ENCODE peak calls at places on chromosomes 7 and 10, in seven cellular contexts. One of them, this sample, is unnamed.

GRCh38 chr10:13628661-13629060 is 41.9 kb downstream of the PRPF18 start:
- DNase-seq in Karpas-422: no peak
- DNase-seq in caudate nucleus: no peak
- DNase-seq in bronchial epithelial cell: no peak
- DNase-seq in GM04504: no peak
- DNase-seq in stimulated activated CD4-positive, alpha-beta T cell treated with anti-CD3 and anti-CD28 coated beads, Interleukin-12 subunit alpha, Interleukin-12 subunit beta, amount 100 ng/mL, for 4 hours: no peak
- DNase-seq in IMR-90: no peak
- DNase-seq in this sample: no peak

GRCh38 chr10:85542936-85543730 is 823.5 kb downstream of the GRID1 start:
- DNase-seq in bronchial epithelial cell: peak
- DNase-seq in Karpas-422: no peak
- DNase-seq in stimulated activated CD4-positive, alpha-beta T cell treated with anti-CD3 and anti-CD28 coated beads, Interleukin-12 subunit alpha, Interleukin-12 subunit beta, amount 100 ng/mL, for 4 hours: no peak
- DNase-seq in IMR-90: no peak
- DNase-seq in GM04504: no peak
- DNase-seq in caudate nucleus: no peak
- DNase-seq in this sample: no peak

GRCh38 chr10:77641788-77642397 is 4.3 kb upstream of the KCNMA1 start:
- DNase-seq in caudate nucleus: peak
- DNase-seq in GM04504: peak
- DNase-seq in IMR-90: peak
- DNase-seq in Karpas-422: peak
- DNase-seq in bronchial epithelial cell: peak
- DNase-seq in stimulated activated CD4-positive, alpha-beta T cell treated with anti-CD3 and anti-CD28 coated beads, Interleukin-12 subunit alpha, Interleukin-12 subunit beta, amount 100 ng/mL, for 4 hours: peak
- DNase-seq in this sample: peak

GRCh38 chr10:132677905-132678298 is 108.0 kb downstream of the NKX6-2 start:
- DNase-seq in stimulated activated CD4-positive, alpha-beta T cell treated with anti-CD3 and anti-CD28 coated beads, Interleukin-12 subunit alpha, Interleukin-12 subunit beta, amount 100 ng/mL, for 4 hours: no peak
- DNase-seq in IMR-90: no peak
- DNase-seq in GM04504: no peak
- DNase-seq in caudate nucleus: no peak
- DNase-seq in bronchial epithelial cell: no peak
- DNase-seq in Karpas-422: no peak
- DNase-seq in this sample: no peak

GRCh38 chr10:71729023-71729649 is 9.6 kb upstream of the C10orf105 start:
- DNase-seq in stimulated activated CD4-positive, alpha-beta T cell treated with anti-CD3 and anti-CD28 coated beads, Interleukin-12 subunit alpha, Interleukin-12 subunit beta, amount 100 ng/mL, for 4 hours: no peak
- DNase-seq in bronchial epithelial cell: peak
- DNase-seq in IMR-90: no peak
- DNase-seq in Karpas-422: peak
- DNase-seq in caudate nucleus: no peak
- DNase-seq in GM04504: no peak
- DNase-seq in this sample: no peak

GRCh38 chr7:19552576-19552975 is 156.3 kb downstream of the POLR1F start:
- DNase-seq in IMR-90: no peak
- DNase-seq in bronchial epithelial cell: no peak
- DNase-seq in caudate nucleus: no peak
- DNase-seq in GM04504: no peak
- DNase-seq in Karpas-422: no peak
- DNase-seq in stimulated activated CD4-positive, alpha-beta T cell treated with anti-CD3 and anti-CD28 coated beads, Interleukin-12 subunit alpha, Interleukin-12 subunit beta, amount 100 ng/mL, for 4 hours: no peak
- DNase-seq in this sample: no peak

GRCh38 chr10:99537381-99538286 is 4.9 kb downstream of the NKX2-3 start:
- DNase-seq in IMR-90: no peak
- DNase-seq in stimulated activated CD4-positive, alpha-beta T cell treated with anti-CD3 and anti-CD28 coated beads, Interleukin-12 subunit alpha, Interleukin-12 subunit beta, amount 100 ng/mL, for 4 hours: no peak
- DNase-seq in bronchial epithelial cell: no peak
- DNase-seq in Karpas-422: no peak
- DNase-seq in caudate nucleus: no peak
- DNase-seq in GM04504: no peak
- DNase-seq in this sample: no peak

GRCh38 chr10:119296703-119297102 is 89.3 kb downstream of the GRK5 start:
- DNase-seq in GM04504: no peak
- DNase-seq in bronchial epithelial cell: no peak
- DNase-seq in caudate nucleus: no peak
- DNase-seq in IMR-90: peak
- DNase-seq in Karpas-422: no peak
- DNase-seq in stimulated activated CD4-positive, alpha-beta T cell treated with anti-CD3 and anti-CD28 coated beads, Interleukin-12 subunit alpha, Interleukin-12 subunit beta, amount 100 ng/mL, for 4 hours: no peak
- DNase-seq in this sample: no peak

GRCh38 chr7:89500082-89500481 is 654.2 kb upstream of the STEAP1 start:
- DNase-seq in Karpas-422: no peak
- DNase-seq in stimulated activated CD4-positive, alpha-beta T cell treated with anti-CD3 and anti-CD28 coated beads, Interleukin-12 subunit alpha, Interleukin-12 subunit beta, amount 100 ng/mL, for 4 hours: no peak
- DNase-seq in caudate nucleus: no peak
- DNase-seq in GM04504: no peak
- DNase-seq in IMR-90: no peak
- DNase-seq in bronchial epithelial cell: no peak
- DNase-seq in this sample: no peak

GRCh38 chr10:101897633-101898032 is 54.0 kb upstream of the KCNIP2 start:
- DNase-seq in GM04504: no peak
- DNase-seq in caudate nucleus: no peak
- DNase-seq in bronchial epithelial cell: peak
- DNase-seq in IMR-90: peak
- DNase-seq in stimulated activated CD4-positive, alpha-beta T cell treated with anti-CD3 and anti-CD28 coated beads, Interleukin-12 subunit alpha, Interleukin-12 subunit beta, amount 100 ng/mL, for 4 hours: no peak
- DNase-seq in Karpas-422: no peak
- DNase-seq in this sample: peak

GRCh38 chr10:71831646-71832552 is 19.2 kb downstream of the PSAP start:
- DNase-seq in Karpas-422: no peak
- DNase-seq in bronchial epithelial cell: peak
- DNase-seq in caudate nucleus: peak
- DNase-seq in stimulated activated CD4-positive, alpha-beta T cell treated with anti-CD3 and anti-CD28 coated beads, Interleukin-12 subunit alpha, Interleukin-12 subunit beta, amount 100 ng/mL, for 4 hours: no peak
- DNase-seq in GM04504: no peak
- DNase-seq in IMR-90: peak
- DNase-seq in this sample: peak

GRCh38 chr7:96449094-96449493 is 127.2 kb upstream of the SLC25A13 start:
- DNase-seq in IMR-90: no peak
- DNase-seq in caudate nucleus: no peak
- DNase-seq in stimulated activated CD4-positive, alpha-beta T cell treated with anti-CD3 and anti-CD28 coated beads, Interleukin-12 subunit alpha, Interleukin-12 subunit beta, amount 100 ng/mL, for 4 hours: no peak
- DNase-seq in bronchial epithelial cell: no peak
- DNase-seq in Karpas-422: no peak
- DNase-seq in GM04504: no peak
- DNase-seq in this sample: no peak

GRCh38 chr10:61878411-61879051 is 23.0 kb upstream of the ARID5B start:
- DNase-seq in stimulated activated CD4-positive, alpha-beta T cell treated with anti-CD3 and anti-CD28 coated beads, Interleukin-12 subunit alpha, Interleukin-12 subunit beta, amount 100 ng/mL, for 4 hours: no peak
- DNase-seq in caudate nucleus: no peak
- DNase-seq in Karpas-422: no peak
- DNase-seq in bronchial epithelial cell: no peak
- DNase-seq in IMR-90: no peak
- DNase-seq in GM04504: no peak
- DNase-seq in this sample: no peak

GRCh38 chr10:3564599-3564998 is 220.4 kb downstream of the KLF6 start:
- DNase-seq in bronchial epithelial cell: no peak
- DNase-seq in stimulated activated CD4-positive, alpha-beta T cell treated with anti-CD3 and anti-CD28 coated beads, Interleukin-12 subunit alpha, Interleukin-12 subunit beta, amount 100 ng/mL, for 4 hours: no peak
- DNase-seq in GM04504: no peak
- DNase-seq in Karpas-422: no peak
- DNase-seq in IMR-90: peak
- DNase-seq in caudate nucleus: no peak
- DNase-seq in this sample: no peak

GRCh38 chr10:15540729-15541128 is 169.6 kb upstream of the FAM171A1 start:
- DNase-seq in IMR-90: no peak
- DNase-seq in Karpas-422: no peak
- DNase-seq in caudate nucleus: no peak
- DNase-seq in stimulated activated CD4-positive, alpha-beta T cell treated with anti-CD3 and anti-CD28 coated beads, Interleukin-12 subunit alpha, Interleukin-12 subunit beta, amount 100 ng/mL, for 4 hours: no peak
- DNase-seq in bronchial epithelial cell: no peak
- DNase-seq in GM04504: no peak
- DNase-seq in this sample: no peak

GRCh38 chr7:375491-375821 is 85.5 kb downstream of the FOXL3 start:
- DNase-seq in stimulated activated CD4-positive, alpha-beta T cell treated with anti-CD3 and anti-CD28 coated beads, Interleukin-12 subunit alpha, Interleukin-12 subunit beta, amount 100 ng/mL, for 4 hours: no peak
- DNase-seq in bronchial epithelial cell: no peak
- DNase-seq in GM04504: no peak
- DNase-seq in caudate nucleus: no peak
- DNase-seq in Karpas-422: no peak
- DNase-seq in IMR-90: no peak
- DNase-seq in this sample: no peak

GRCh38 chr7:139722604-139723003 is 55.2 kb downstream of the HIPK2 start:
- DNase-seq in caudate nucleus: no peak
- DNase-seq in bronchial epithelial cell: no peak
- DNase-seq in GM04504: no peak
- DNase-seq in IMR-90: no peak
- DNase-seq in Karpas-422: no peak
- DNase-seq in stimulated activated CD4-positive, alpha-beta T cell treated with anti-CD3 and anti-CD28 coated beads, Interleukin-12 subunit alpha, Interleukin-12 subunit beta, amount 100 ng/mL, for 4 hours: no peak
- DNase-seq in this sample: no peak

GRCh38 chr10:35585356-35585755 is 19.8 kb upstream of the GJD4 start:
- DNase-seq in GM04504: no peak
- DNase-seq in caudate nucleus: no peak
- DNase-seq in Karpas-422: no peak
- DNase-seq in bronchial epithelial cell: no peak
- DNase-seq in stimulated activated CD4-positive, alpha-beta T cell treated with anti-CD3 and anti-CD28 coated beads, Interleukin-12 subunit alpha, Interleukin-12 subunit beta, amount 100 ng/mL, for 4 hours: no peak
- DNase-seq in IMR-90: no peak
- DNase-seq in this sample: no peak

GRCh38 chr7:78762625-78763024 is 690.8 kb downstream of the MAGI2 start:
- DNase-seq in Karpas-422: no peak
- DNase-seq in IMR-90: no peak
- DNase-seq in GM04504: no peak
- DNase-seq in bronchial epithelial cell: no peak
- DNase-seq in stimulated activated CD4-positive, alpha-beta T cell treated with anti-CD3 and anti-CD28 coated beads, Interleukin-12 subunit alpha, Interleukin-12 subunit beta, amount 100 ng/mL, for 4 hours: no peak
- DNase-seq in caudate nucleus: no peak
- DNase-seq in this sample: no peak

GRCh38 chr7:341841-342638 is 52.1 kb downstream of the FOXL3 start:
- DNase-seq in stimulated activated CD4-positive, alpha-beta T cell treated with anti-CD3 and anti-CD28 coated beads, Interleukin-12 subunit alpha, Interleukin-12 subunit beta, amount 100 ng/mL, for 4 hours: no peak
- DNase-seq in GM04504: no peak
- DNase-seq in caudate nucleus: peak
- DNase-seq in bronchial epithelial cell: no peak
- DNase-seq in Karpas-422: no peak
- DNase-seq in IMR-90: no peak
- DNase-seq in this sample: no peak

This sample was measured in astrocyte.